ENCODE peak calls at places on chromosome 16, in nine cellular contexts. O is A549; F is Right ventricle myocardium superior; A is GM19239; P is naive thymus-derived CD8-positive, alpha-beta T cell; Z is Jurkat, Clone E6-1; I is CD8-positive, alpha-beta T cell; W is stimulated activated CD4-positive, alpha-beta T cell treated with anti-CD3 and anti-CD28 coated beads, Interleukin-1b, Interleukin-23, amount 100 ng/mL, for 24 hours; U is prostate gland. S is an unnamed sample.
A peak's percentile ranks its signal among the peaks of the same experiment; 100 is the strongest.

GRCh38 chr16:87608400-87608985 is 6.2 kb downstream of the JPH3 start:
- DNase-seq in O (peak; percentile 53), P (no peak), W (no peak), I (peak; percentile 49), F (peak; percentile 83), A (peak; percentile 67), U (peak; percentile 17), Z (peak; percentile 10), S (peak; percentile 58)

GRCh38 chr16:4496305-4496704 is 20.1 kb downstream of the HMOX2 start:
- DNase-seq in U (no peak), F (no peak), O (peak; percentile 36), P (no peak), W (no peak), I (no peak), A (no peak), Z (no peak), S (no peak)

GRCh38 chr16:79362312-79362970 is 238.1 kb downstream of the MAF start:
- DNase-seq in O (no peak), P (no peak), A (no peak), I (no peak), Z (no peak), W (no peak), U (no peak), F (no peak), S (no peak)

GRCh38 chr16:80407265-80407987 is 133.4 kb upstream of the DYNLRB2 start:
- DNase-seq in A (no peak), P (no peak), I (no peak), U (no peak), Z (no peak), W (no peak), O (no peak), F (no peak), S (no peak)

GRCh38 chr16:85514601-85515318 is 98.4 kb upstream of the GSE1 start:
- DNase-seq in A (no peak), U (peak; percentile 56), P (no peak), Z (no peak), I (no peak), W (no peak), O (peak; percentile 92), F (no peak), S (no peak)

GRCh38 chr16:70661918-70662641 is 15.7 kb downstream of the IL34 start:
- DNase-seq in U (no peak), A (no peak), F (no peak), O (no peak), Z (no peak), W (no peak), I (no peak), P (no peak), S (no peak)

GRCh38 chr16:72961115-72961832 is 86.7 kb downstream of the ZFHX3 start:
- DNase-seq in Z (no peak), F (no peak), U (no peak), I (no peak), A (no peak), O (no peak), W (no peak), P (no peak), S (no peak)

GRCh38 chr16:86566601-86566965 is at the start of gene FOXC2:
- DNase-seq in F (peak; percentile 93), A (no peak), W (peak; percentile 52), I (peak; percentile 50), P (peak; percentile 29), Z (no peak), U (peak; percentile 44), O (peak; percentile 75), S (no peak)

GRCh38 chr16:85754403-85754802 is 3.5 kb upstream of the C16orf74 start:
- DNase-seq in O (no peak), U (no peak), F (no peak), W (no peak), A (no peak), I (no peak), P (no peak), Z (no peak), S (no peak)

GRCh38 chr16:53061701-53062159 is 6.9 kb downstream of the CHD9 start:
- DNase-seq in O (no peak), F (peak; percentile 62), W (no peak), Z (no peak), P (no peak), I (no peak), U (no peak), A (no peak), S (no peak)

GRCh38 chr16:88456356-88457292 is 3.5 kb downstream of the ZFPM1 start:
- DNase-seq in Z (peak; percentile 67), P (no peak), U (no peak), W (peak; percentile 64), I (peak; percentile 70), F (no peak), O (no peak), A (no peak), S (no peak)

GRCh38 chr16:74813109-74813641 is 38.6 kb upstream of the FA2H start:
- DNase-seq in O (peak; percentile 87), W (peak; percentile 61), P (peak; percentile 35), F (peak; percentile 82), U (peak; percentile 68), Z (peak; percentile 71), A (peak; percentile 88), I (peak; percentile 57), S (peak; percentile 88)

GRCh38 chr16:4103741-4104140 is 12.5 kb downstream of the ADCY9 start:
- DNase-seq in W (no peak), O (no peak), F (no peak), P (no peak), U (no peak), Z (no peak), A (no peak), I (no peak), S (no peak)

GRCh38 chr16:50303605-50304466 is 37.5 kb downstream of the ADCY7 start:
- DNase-seq in Z (no peak), A (no peak), F (peak; percentile 22), O (no peak), U (no peak), P (no peak), W (no peak), I (no peak), S (no peak)

GRCh38 chr16:20323591-20324117 is 3.7 kb downstream of the GP2 start:
- DNase-seq in U (no peak), W (no peak), I (no peak), P (no peak), A (no peak), F (no peak), O (no peak), Z (no peak), S (no peak)

GRCh38 chr16:50774405-50774804 is 32.5 kb downstream of the CYLD start:
- DNase-seq in Z (no peak), W (no peak), F (no peak), P (no peak), U (no peak), I (no peak), O (no peak), A (no peak), S (no peak)